ENCODE peak calls at places on chromosome 19, in four cellular contexts. W is foreskin melanocyte, Z is RPMI8226, H is amygdala. Y is an unnamed sample.

GRCh38 chr19:23799321-23799720 is 40.6 kb upstream of the ZNF681 start:
- DNase-seq in H (no peak), W (no peak), Z (peak; percentile 91), Y (no peak)

GRCh38 chr19:29616541-29616940 is 10.5 kb downstream of the POP4 start:
- DNase-seq in W (no peak), Z (no peak), H (no peak), Y (no peak)

GRCh38 chr19:10508707-10509106 is 5.6 kb upstream of the KEAP1 start:
- DNase-seq in H (no peak), Z (no peak), W (no peak), Y (no peak)

GRCh38 chr19:39104104-39104708 is 20.0 kb downstream of the ACP7 start:
- DNase-seq in Z (no peak), W (peak; percentile 50), H (no peak), Y (no peak)

GRCh38 chr19:10226376-10227214 is 4.5 kb downstream of the S1PR2 start:
- DNase-seq in W (peak; percentile 27), H (no peak), Z (no peak), Y (no peak)

GRCh38 chr19:4059493-4059880 is 7.2 kb downstream of the ZBTB7A start:
- DNase-seq in H (no peak), W (no peak), Z (no peak), Y (no peak)

GRCh38 chr19:16886305-16886880 is 2.4 kb upstream of the F2RL3 start:
- DNase-seq in Z (no peak), W (no peak), H (no peak), Y (no peak)

GRCh38 chr19:33235269-33235995 is 9.8 kb upstream of the SLC7A10 start:
- DNase-seq in W (peak; percentile 26), H (peak; percentile 28), Z (peak; percentile 70), Y (peak; percentile 96)

GRCh38 chr19:42290523-42291436 is 11.2 kb upstream of the PRR19 start:
- DNase-seq in H (no peak), Z (peak; percentile 49), W (no peak), Y (peak; percentile 66)

GRCh38 chr19:39963860-39964259 is 7.1 kb upstream of the PSMC4 start:
- DNase-seq in Z (no peak), W (no peak), H (no peak), Y (no peak)

GRCh38 chr19:17985037-17985818 is 18.3 kb downstream of the KCNN1 start:
- DNase-seq in Z (no peak), W (no peak), H (no peak), Y (no peak)

GRCh38 chr19:13007292-13008045 is 12.2 kb downstream of the NFIX start:
- DNase-seq in H (no peak), W (no peak), Z (no peak), Y (no peak)

GRCh38 chr19:13094771-13095392 is 7.8 kb downstream of the LYL1 start:
- DNase-seq in W (no peak), H (no peak), Z (no peak), Y (peak; percentile 85)

GRCh38 chr19:44430956-44431355 is 17.3 kb downstream of the ZNF229 start:
- DNase-seq in H (no peak), W (no peak), Z (no peak), Y (no peak)

Y was measured in endodermal cell.